ENCODE peak calls at places on chromosomes 5 and 9, in six cellular contexts. One of them, this sample, is unnamed.

GRCh38 chr5:136191304-136192014 is 1.5 kb downstream of the SMIM32 start:
- DNase-seq in A673: peak
- DNase-seq in ovary: no peak
- DNase-seq in substantia nigra: no peak
- DNase-seq in HCT116: no peak
- DNase-seq in SK-N-SH: peak
- DNase-seq in this sample: no peak

GRCh38 chr9:38131729-38132128 is 62.7 kb upstream of the SHB start:
- DNase-seq in substantia nigra: no peak
- DNase-seq in SK-N-SH: no peak
- DNase-seq in ovary: no peak
- DNase-seq in HCT116: no peak
- DNase-seq in A673: no peak
- DNase-seq in this sample: no peak

GRCh38 chr9:102840356-102840755 is 154.8 kb upstream of the CYLC2 start:
- DNase-seq in A673: no peak
- DNase-seq in SK-N-SH: no peak
- DNase-seq in ovary: no peak
- DNase-seq in substantia nigra: no peak
- DNase-seq in HCT116: no peak
- DNase-seq in this sample: no peak

GRCh38 chr9:101466863-101467262 is 31.3 kb upstream of the ALDOB start:
- DNase-seq in SK-N-SH: peak
- DNase-seq in substantia nigra: no peak
- DNase-seq in ovary: no peak
- DNase-seq in HCT116: no peak
- DNase-seq in A673: no peak
- DNase-seq in this sample: no peak

GRCh38 chr5:111681414-111681790 is 75.6 kb downstream of the NREP start:
- DNase-seq in A673: no peak
- DNase-seq in substantia nigra: no peak
- DNase-seq in ovary: no peak
- DNase-seq in HCT116: no peak
- DNase-seq in SK-N-SH: no peak
- DNase-seq in this sample: no peak

GRCh38 chr9:16530669-16531461 is 339.6 kb downstream of the BNC2 start:
- DNase-seq in substantia nigra: no peak
- DNase-seq in A673: no peak
- DNase-seq in HCT116: no peak
- DNase-seq in SK-N-SH: no peak
- DNase-seq in ovary: peak
- DNase-seq in this sample: no peak

GRCh38 chr5:180860273-180860886 is 696 bp downstream of the ZFP62 start:
- DNase-seq in A673: peak
- DNase-seq in ovary: no peak
- DNase-seq in substantia nigra: no peak
- DNase-seq in HCT116: peak
- DNase-seq in SK-N-SH: peak
- DNase-seq in this sample: peak

GRCh38 chr5:113433071-113433470 is 1.7 kb downstream of the TSSK1B start:
- DNase-seq in ovary: no peak
- DNase-seq in substantia nigra: no peak
- DNase-seq in HCT116: no peak
- DNase-seq in A673: no peak
- DNase-seq in SK-N-SH: no peak
- DNase-seq in this sample: no peak

GRCh38 chr9:116940614-116941215 is 253.6 kb downstream of the TRIM32 start:
- DNase-seq in substantia nigra: no peak
- DNase-seq in A673: no peak
- DNase-seq in SK-N-SH: no peak
- DNase-seq in ovary: no peak
- DNase-seq in HCT116: no peak
- DNase-seq in this sample: no peak

GRCh38 chr9:91164724-91165520 is 196.8 kb downstream of the AUH start:
- DNase-seq in ovary: peak
- DNase-seq in A673: no peak
- DNase-seq in SK-N-SH: no peak
- DNase-seq in HCT116: peak
- DNase-seq in substantia nigra: no peak
- DNase-seq in this sample: peak

GRCh38 chr5:172439785-172440480 is 14.4 kb downstream of the SH3PXD2B start:
- DNase-seq in HCT116: no peak
- DNase-seq in ovary: peak
- DNase-seq in A673: no peak
- DNase-seq in substantia nigra: peak
- DNase-seq in SK-N-SH: no peak
- DNase-seq in this sample: no peak

GRCh38 chr9:133429641-133430161 is 7.5 kb downstream of the ADAMTS13 start:
- DNase-seq in ovary: no peak
- DNase-seq in HCT116: no peak
- DNase-seq in SK-N-SH: peak
- DNase-seq in A673: no peak
- DNase-seq in substantia nigra: no peak
- DNase-seq in this sample: no peak

GRCh38 chr5:115842089-115842881 is 550 bp downstream of the AP3S1 start:
- DNase-seq in substantia nigra: peak
- DNase-seq in HCT116: peak
- DNase-seq in SK-N-SH: peak
- DNase-seq in A673: peak
- DNase-seq in ovary: no peak
- DNase-seq in this sample: peak

GRCh38 chr5:71475788-71476384 is 20.4 kb downstream of the BDP1 start:
- DNase-seq in SK-N-SH: peak
- DNase-seq in HCT116: no peak
- DNase-seq in ovary: no peak
- DNase-seq in A673: peak
- DNase-seq in substantia nigra: no peak
- DNase-seq in this sample: no peak

GRCh38 chr5:80990527-80990926 is 30.4 kb downstream of the RASGRF2 start:
- DNase-seq in substantia nigra: no peak
- DNase-seq in ovary: no peak
- DNase-seq in SK-N-SH: no peak
- DNase-seq in A673: no peak
- DNase-seq in HCT116: no peak
- DNase-seq in this sample: no peak

GRCh38 chr5:160129841-160130240 is 10.6 kb upstream of the PWWP2A start:
- DNase-seq in ovary: no peak
- DNase-seq in A673: no peak
- DNase-seq in HCT116: no peak
- DNase-seq in SK-N-SH: no peak
- DNase-seq in substantia nigra: no peak
- DNase-seq in this sample: no peak

GRCh38 chr5:154409230-154409840 is 36.5 kb upstream of the SAP30L start:
- DNase-seq in substantia nigra: no peak
- DNase-seq in HCT116: no peak
- DNase-seq in SK-N-SH: no peak
- DNase-seq in ovary: no peak
- DNase-seq in A673: no peak
- DNase-seq in this sample: no peak

GRCh38 chr5:58300346-58300745 is 159.5 kb downstream of the PLK2 start:
- DNase-seq in A673: no peak
- DNase-seq in ovary: no peak
- DNase-seq in HCT116: no peak
- DNase-seq in substantia nigra: no peak
- DNase-seq in SK-N-SH: no peak
- DNase-seq in this sample: no peak

GRCh38 chr5:34552686-34553085 is 103.4 kb upstream of the RAI14 start:
- DNase-seq in HCT116: no peak
- DNase-seq in A673: no peak
- DNase-seq in substantia nigra: no peak
- DNase-seq in ovary: no peak
- DNase-seq in SK-N-SH: no peak
- DNase-seq in this sample: no peak

GRCh38 chr5:138668451-138668850 is 84.8 kb upstream of the CTNNA1 start:
- DNase-seq in ovary: no peak
- DNase-seq in SK-N-SH: no peak
- DNase-seq in substantia nigra: no peak
- DNase-seq in HCT116: no peak
- DNase-seq in A673: no peak
- DNase-seq in this sample: no peak

GRCh38 chr9:83491995-83492394 is 46.2 kb downstream of the FRMD3 start:
- DNase-seq in SK-N-SH: peak
- DNase-seq in A673: no peak
- DNase-seq in ovary: no peak
- DNase-seq in substantia nigra: no peak
- DNase-seq in HCT116: no peak
- DNase-seq in this sample: no peak

GRCh38 chr9:76323481-76323880 is 70.7 kb downstream of the RFK start:
- DNase-seq in SK-N-SH: no peak
- DNase-seq in HCT116: no peak
- DNase-seq in A673: no peak
- DNase-seq in ovary: no peak
- DNase-seq in substantia nigra: no peak
- DNase-seq in this sample: no peak

GRCh38 chr5:29193972-29194371 is 1999.5 kb upstream of the CDH6 start:
- DNase-seq in HCT116: no peak
- DNase-seq in A673: no peak
- DNase-seq in SK-N-SH: no peak
- DNase-seq in substantia nigra: no peak
- DNase-seq in ovary: no peak
- DNase-seq in this sample: no peak

GRCh38 chr9:108710424-108710823 is 145.4 kb downstream of the ACTL7B start:
- DNase-seq in ovary: no peak
- DNase-seq in A673: no peak
- DNase-seq in SK-N-SH: no peak
- DNase-seq in HCT116: no peak
- DNase-seq in substantia nigra: no peak
- DNase-seq in this sample: no peak

GRCh38 chr9:132169672-132170392 is 8.0 kb downstream of the NTNG2 start:
- DNase-seq in SK-N-SH: peak
- DNase-seq in HCT116: peak
- DNase-seq in ovary: peak
- DNase-seq in substantia nigra: no peak
- DNase-seq in A673: peak
- DNase-seq in this sample: peak

DNA sequence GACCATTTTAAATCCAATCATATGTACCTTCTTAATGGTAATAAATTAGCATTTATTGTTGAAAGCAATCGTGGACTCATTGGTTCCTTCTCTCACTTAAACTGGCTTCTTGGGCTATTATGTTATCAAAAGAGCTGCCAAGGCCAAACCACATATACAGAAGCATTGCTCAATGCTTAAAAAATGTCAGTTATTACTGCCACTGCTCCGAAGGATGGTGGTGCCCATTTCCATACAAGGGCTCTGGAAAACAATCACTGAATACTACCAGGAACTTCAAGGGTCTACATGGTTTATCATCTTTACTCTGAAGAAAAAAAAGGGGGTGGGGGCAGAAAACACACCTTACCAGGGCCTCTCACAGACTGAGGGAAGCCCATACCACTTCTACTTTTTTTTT is 104.3 kb downstream of the GNAQ start:
- DNase-seq in HCT116: no peak
- DNase-seq in ovary: no peak
- DNase-seq in SK-N-SH: no peak
- DNase-seq in substantia nigra: no peak
- DNase-seq in A673: peak
- DNase-seq in this sample: no peak
- H3K27ac ChIP-seq in HCT116: no peak
- H3K27ac ChIP-seq in ovary: no peak
- H3K27ac ChIP-seq in SK-N-SH: peak
- H3K27ac ChIP-seq in substantia nigra: no peak
- H3K27ac ChIP-seq in A673: no peak
- H3K27ac ChIP-seq in this sample: no peak

GRCh38 chr9:129282308-129283211 is 104.5 kb upstream of the IER5L start:
- DNase-seq in HCT116: no peak
- DNase-seq in SK-N-SH: no peak
- DNase-seq in substantia nigra: no peak
- DNase-seq in A673: no peak
- DNase-seq in ovary: peak
- DNase-seq in this sample: no peak
- H3K27ac ChIP-seq in HCT116: no peak
- H3K27ac ChIP-seq in SK-N-SH: no peak
- H3K27ac ChIP-seq in substantia nigra: peak
- H3K27ac ChIP-seq in A673: no peak
- H3K27ac ChIP-seq in ovary: no peak
- H3K27ac ChIP-seq in this sample: no peak

DNA sequence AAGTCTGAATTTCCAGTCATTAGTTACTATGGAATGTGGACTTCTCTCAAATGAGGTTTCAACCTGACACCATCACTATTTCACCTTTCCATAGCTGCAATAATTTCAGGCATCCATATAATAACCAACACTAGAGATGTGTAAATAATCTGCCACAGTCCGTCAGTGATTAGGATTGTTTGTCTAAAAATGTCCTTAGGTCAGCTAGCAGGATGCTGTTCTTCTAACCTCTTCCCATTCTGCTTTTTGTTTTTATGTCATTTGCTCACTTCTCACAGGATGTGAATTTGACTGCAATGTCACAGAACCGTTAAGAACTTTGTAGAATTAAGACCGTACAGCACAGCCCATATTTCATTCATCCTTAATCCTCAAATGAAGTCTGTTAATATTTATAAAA is 166.4 kb upstream of the RASA1 start:
- DNase-seq in substantia nigra: no peak
- DNase-seq in ovary: no peak
- DNase-seq in HCT116: no peak
- DNase-seq in SK-N-SH: no peak
- DNase-seq in A673: no peak
- DNase-seq in this sample: no peak
- H3K27ac ChIP-seq in substantia nigra: no peak
- H3K27ac ChIP-seq in ovary: no peak
- H3K27ac ChIP-seq in HCT116: no peak
- H3K27ac ChIP-seq in SK-N-SH: no peak
- H3K27ac ChIP-seq in A673: no peak
- H3K27ac ChIP-seq in this sample: no peak

DNA sequence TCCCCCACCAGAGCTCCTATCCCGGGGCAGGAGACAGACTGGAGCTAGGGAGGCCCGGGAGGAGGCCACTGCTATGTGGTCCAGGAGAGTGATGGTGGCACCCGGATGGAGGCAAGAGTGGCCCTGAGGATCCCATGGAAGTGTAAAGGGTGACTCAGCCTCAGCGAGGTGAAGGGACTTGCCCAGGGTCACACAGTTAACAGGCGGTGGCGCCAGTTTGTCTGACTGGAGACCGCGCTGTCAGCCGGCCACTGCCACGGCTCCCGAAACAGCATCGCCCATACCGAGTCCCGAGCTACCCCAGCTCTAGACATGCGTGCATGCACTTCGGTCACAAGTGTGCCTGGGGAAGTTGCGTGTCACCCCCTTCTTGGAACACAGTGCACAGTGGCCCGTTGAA is 165.9 kb downstream of the GAPVD1 start:
- DNase-seq in A673: no peak
- DNase-seq in substantia nigra: no peak
- DNase-seq in HCT116: peak
- DNase-seq in ovary: no peak
- DNase-seq in SK-N-SH: no peak
- DNase-seq in this sample: no peak
- H3K27ac ChIP-seq in A673: no peak
- H3K27ac ChIP-seq in substantia nigra: no peak
- H3K27ac ChIP-seq in HCT116: peak
- H3K27ac ChIP-seq in ovary: no peak
- H3K27ac ChIP-seq in SK-N-SH: no peak
- H3K27ac ChIP-seq in this sample: no peak

DNA sequence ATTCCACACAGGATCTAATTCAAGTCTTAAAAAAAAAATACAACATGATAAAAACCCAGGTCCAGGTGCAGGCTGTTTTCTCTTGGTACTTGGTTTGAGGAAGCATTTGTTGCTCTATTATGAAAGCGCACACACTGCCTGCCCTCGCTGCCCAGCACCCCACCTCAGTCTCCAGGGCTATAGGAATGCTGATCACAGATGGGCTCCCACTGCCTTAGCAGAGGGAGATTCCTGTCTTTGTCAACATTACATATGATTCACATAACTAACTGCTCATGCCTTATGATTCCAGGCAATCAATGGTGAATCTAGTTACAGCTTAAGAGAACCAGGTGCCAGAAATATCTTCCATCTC is 458.9 kb upstream of the C9orf72 start:
- DNase-seq in SK-N-SH: peak
- DNase-seq in HCT116: no peak
- DNase-seq in ovary: no peak
- DNase-seq in substantia nigra: no peak
- DNase-seq in A673: no peak
- DNase-seq in this sample: no peak
- H3K27ac ChIP-seq in SK-N-SH: peak
- H3K27ac ChIP-seq in HCT116: no peak
- H3K27ac ChIP-seq in ovary: no peak
- H3K27ac ChIP-seq in substantia nigra: no peak
- H3K27ac ChIP-seq in A673: no peak
- H3K27ac ChIP-seq in this sample: no peak